ENCODE peak calls at places on chromosomes 4 and X, in eight cellular contexts. One of them, this sample, is unnamed.

GRCh38 chr4:41384992-41385391 is 128.3 kb downstream of the UCHL1 start:
- DNase-seq in T-helper 2 cell: no peak
- DNase-seq in immature natural killer cell: no peak
- DNase-seq in NCI-H2171 treated with DMSO at 0.1 percent for 48 hours: peak
- DNase-seq in stimulated activated CD4-positive, alpha-beta T cell treated with anti-CD3 and anti-CD28 coated beads, TNF-alpha, amount 100 ng/mL, for 24 hours: no peak
- DNase-seq in HuH-7.5: no peak
- DNase-seq in fibroblast of lung: no peak
- DNase-seq in occipital lobe: no peak
- DNase-seq in this sample: no peak

GRCh38 chr4:83917572-83917971 is 381.7 kb downstream of the GPAT3 start:
- DNase-seq in T-helper 2 cell: no peak
- DNase-seq in immature natural killer cell: no peak
- DNase-seq in NCI-H2171 treated with DMSO at 0.1 percent for 48 hours: peak
- DNase-seq in stimulated activated CD4-positive, alpha-beta T cell treated with anti-CD3 and anti-CD28 coated beads, TNF-alpha, amount 100 ng/mL, for 24 hours: no peak
- DNase-seq in HuH-7.5: no peak
- DNase-seq in fibroblast of lung: no peak
- DNase-seq in occipital lobe: no peak
- DNase-seq in this sample: peak

GRCh38 chrX:136781180-136781797 is 557 bp upstream of the ARHGEF6 start:
- DNase-seq in T-helper 2 cell: no peak
- DNase-seq in immature natural killer cell: no peak
- DNase-seq in NCI-H2171 treated with DMSO at 0.1 percent for 48 hours: no peak
- DNase-seq in stimulated activated CD4-positive, alpha-beta T cell treated with anti-CD3 and anti-CD28 coated beads, TNF-alpha, amount 100 ng/mL, for 24 hours: no peak
- DNase-seq in HuH-7.5: no peak
- DNase-seq in fibroblast of lung: peak
- DNase-seq in occipital lobe: no peak
- DNase-seq in this sample: no peak

GRCh38 chr4:132266374-132266773 is 882.7 kb upstream of the PCDH10 start:
- DNase-seq in T-helper 2 cell: no peak
- DNase-seq in immature natural killer cell: no peak
- DNase-seq in NCI-H2171 treated with DMSO at 0.1 percent for 48 hours: peak
- DNase-seq in stimulated activated CD4-positive, alpha-beta T cell treated with anti-CD3 and anti-CD28 coated beads, TNF-alpha, amount 100 ng/mL, for 24 hours: no peak
- DNase-seq in HuH-7.5: no peak
- DNase-seq in fibroblast of lung: no peak
- DNase-seq in occipital lobe: no peak
- DNase-seq in this sample: no peak

GRCh38 chrX:85963736-85964135 is 83.6 kb downstream of the CHM start:
- DNase-seq in T-helper 2 cell: no peak
- DNase-seq in immature natural killer cell: no peak
- DNase-seq in NCI-H2171 treated with DMSO at 0.1 percent for 48 hours: no peak
- DNase-seq in stimulated activated CD4-positive, alpha-beta T cell treated with anti-CD3 and anti-CD28 coated beads, TNF-alpha, amount 100 ng/mL, for 24 hours: no peak
- DNase-seq in HuH-7.5: no peak
- DNase-seq in fibroblast of lung: peak
- DNase-seq in occipital lobe: peak
- DNase-seq in this sample: peak

GRCh38 chr4:156705291-156705690 is 266.3 kb downstream of the PDGFC start:
- DNase-seq in T-helper 2 cell: no peak
- DNase-seq in immature natural killer cell: no peak
- DNase-seq in NCI-H2171 treated with DMSO at 0.1 percent for 48 hours: no peak
- DNase-seq in stimulated activated CD4-positive, alpha-beta T cell treated with anti-CD3 and anti-CD28 coated beads, TNF-alpha, amount 100 ng/mL, for 24 hours: no peak
- DNase-seq in HuH-7.5: no peak
- DNase-seq in fibroblast of lung: peak
- DNase-seq in occipital lobe: no peak
- DNase-seq in this sample: no peak

GRCh38 chr4:2936773-2937145 is 26.4 kb downstream of the NOP14 start:
- DNase-seq in T-helper 2 cell: peak
- DNase-seq in immature natural killer cell: peak
- DNase-seq in NCI-H2171 treated with DMSO at 0.1 percent for 48 hours: no peak
- DNase-seq in stimulated activated CD4-positive, alpha-beta T cell treated with anti-CD3 and anti-CD28 coated beads, TNF-alpha, amount 100 ng/mL, for 24 hours: peak
- DNase-seq in HuH-7.5: no peak
- DNase-seq in fibroblast of lung: peak
- DNase-seq in occipital lobe: peak
- DNase-seq in this sample: peak

GRCh38 chr4:101306764-101307615 is 40.3 kb downstream of the PPP3CA start:
- DNase-seq in T-helper 2 cell: no peak
- DNase-seq in immature natural killer cell: no peak
- DNase-seq in NCI-H2171 treated with DMSO at 0.1 percent for 48 hours: no peak
- DNase-seq in stimulated activated CD4-positive, alpha-beta T cell treated with anti-CD3 and anti-CD28 coated beads, TNF-alpha, amount 100 ng/mL, for 24 hours: no peak
- DNase-seq in HuH-7.5: no peak
- DNase-seq in fibroblast of lung: no peak
- DNase-seq in occipital lobe: no peak
- DNase-seq in this sample: no peak

GRCh38 chrX:40108084-40108958 is 10.6 kb upstream of the BCOR start:
- DNase-seq in T-helper 2 cell: no peak
- DNase-seq in immature natural killer cell: no peak
- DNase-seq in NCI-H2171 treated with DMSO at 0.1 percent for 48 hours: peak
- DNase-seq in stimulated activated CD4-positive, alpha-beta T cell treated with anti-CD3 and anti-CD28 coated beads, TNF-alpha, amount 100 ng/mL, for 24 hours: no peak
- DNase-seq in HuH-7.5: peak
- DNase-seq in fibroblast of lung: peak
- DNase-seq in occipital lobe: peak
- DNase-seq in this sample: peak

GRCh38 chrX:155718964-155719586 is 106.3 kb upstream of the TMLHE start:
- DNase-seq in T-helper 2 cell: no peak
- DNase-seq in immature natural killer cell: no peak
- DNase-seq in NCI-H2171 treated with DMSO at 0.1 percent for 48 hours: no peak
- DNase-seq in stimulated activated CD4-positive, alpha-beta T cell treated with anti-CD3 and anti-CD28 coated beads, TNF-alpha, amount 100 ng/mL, for 24 hours: no peak
- DNase-seq in HuH-7.5: no peak
- DNase-seq in fibroblast of lung: no peak
- DNase-seq in occipital lobe: no peak
- DNase-seq in this sample: no peak

GRCh38 chr4:89283226-89283974 is 24.2 kb downstream of the GPRIN3 start:
- DNase-seq in T-helper 2 cell: no peak
- DNase-seq in immature natural killer cell: peak
- DNase-seq in NCI-H2171 treated with DMSO at 0.1 percent for 48 hours: no peak
- DNase-seq in stimulated activated CD4-positive, alpha-beta T cell treated with anti-CD3 and anti-CD28 coated beads, TNF-alpha, amount 100 ng/mL, for 24 hours: no peak
- DNase-seq in HuH-7.5: no peak
- DNase-seq in fibroblast of lung: peak
- DNase-seq in occipital lobe: no peak
- DNase-seq in this sample: peak

GRCh38 chr4:48234575-48234974 is 35.1 kb downstream of the TEC start:
- DNase-seq in T-helper 2 cell: no peak
- DNase-seq in immature natural killer cell: no peak
- DNase-seq in NCI-H2171 treated with DMSO at 0.1 percent for 48 hours: no peak
- DNase-seq in stimulated activated CD4-positive, alpha-beta T cell treated with anti-CD3 and anti-CD28 coated beads, TNF-alpha, amount 100 ng/mL, for 24 hours: no peak
- DNase-seq in HuH-7.5: no peak
- DNase-seq in fibroblast of lung: no peak
- DNase-seq in occipital lobe: no peak
- DNase-seq in this sample: no peak

GRCh38 chr4:109078724-109079123 is 223.7 kb downstream of the COL25A1 start:
- DNase-seq in T-helper 2 cell: no peak
- DNase-seq in immature natural killer cell: no peak
- DNase-seq in NCI-H2171 treated with DMSO at 0.1 percent for 48 hours: no peak
- DNase-seq in stimulated activated CD4-positive, alpha-beta T cell treated with anti-CD3 and anti-CD28 coated beads, TNF-alpha, amount 100 ng/mL, for 24 hours: no peak
- DNase-seq in HuH-7.5: no peak
- DNase-seq in fibroblast of lung: peak
- DNase-seq in occipital lobe: no peak
- DNase-seq in this sample: no peak

GRCh38 chr4:127672111-127672510 is 39.4 kb downstream of the INTU start:
- DNase-seq in T-helper 2 cell: no peak
- DNase-seq in immature natural killer cell: no peak
- DNase-seq in NCI-H2171 treated with DMSO at 0.1 percent for 48 hours: no peak
- DNase-seq in stimulated activated CD4-positive, alpha-beta T cell treated with anti-CD3 and anti-CD28 coated beads, TNF-alpha, amount 100 ng/mL, for 24 hours: no peak
- DNase-seq in HuH-7.5: no peak
- DNase-seq in fibroblast of lung: no peak
- DNase-seq in occipital lobe: no peak
- DNase-seq in this sample: no peak

GRCh38 chr4:108031427-108032083 is 41.9 kb downstream of the HADH start:
- DNase-seq in T-helper 2 cell: no peak
- DNase-seq in immature natural killer cell: no peak
- DNase-seq in NCI-H2171 treated with DMSO at 0.1 percent for 48 hours: no peak
- DNase-seq in stimulated activated CD4-positive, alpha-beta T cell treated with anti-CD3 and anti-CD28 coated beads, TNF-alpha, amount 100 ng/mL, for 24 hours: peak
- DNase-seq in HuH-7.5: no peak
- DNase-seq in fibroblast of lung: no peak
- DNase-seq in occipital lobe: no peak
- DNase-seq in this sample: no peak

GRCh38 chr4:92111493-92111892 is 192.3 kb upstream of the GRID2 start:
- DNase-seq in T-helper 2 cell: no peak
- DNase-seq in immature natural killer cell: no peak
- DNase-seq in NCI-H2171 treated with DMSO at 0.1 percent for 48 hours: no peak
- DNase-seq in stimulated activated CD4-positive, alpha-beta T cell treated with anti-CD3 and anti-CD28 coated beads, TNF-alpha, amount 100 ng/mL, for 24 hours: no peak
- DNase-seq in HuH-7.5: no peak
- DNase-seq in fibroblast of lung: no peak
- DNase-seq in occipital lobe: no peak
- DNase-seq in this sample: no peak

GRCh38 chr4:158801066-158801465 is 32.2 kb downstream of the FNIP2 start:
- DNase-seq in T-helper 2 cell: no peak
- DNase-seq in immature natural killer cell: no peak
- DNase-seq in NCI-H2171 treated with DMSO at 0.1 percent for 48 hours: no peak
- DNase-seq in stimulated activated CD4-positive, alpha-beta T cell treated with anti-CD3 and anti-CD28 coated beads, TNF-alpha, amount 100 ng/mL, for 24 hours: no peak
- DNase-seq in HuH-7.5: no peak
- DNase-seq in fibroblast of lung: no peak
- DNase-seq in occipital lobe: no peak
- DNase-seq in this sample: peak

GRCh38 chr4:16192631-16193483 is 33.4 kb downstream of the TAPT1 start:
- DNase-seq in T-helper 2 cell: no peak
- DNase-seq in immature natural killer cell: no peak
- DNase-seq in NCI-H2171 treated with DMSO at 0.1 percent for 48 hours: no peak
- DNase-seq in stimulated activated CD4-positive, alpha-beta T cell treated with anti-CD3 and anti-CD28 coated beads, TNF-alpha, amount 100 ng/mL, for 24 hours: no peak
- DNase-seq in HuH-7.5: no peak
- DNase-seq in fibroblast of lung: peak
- DNase-seq in occipital lobe: no peak
- DNase-seq in this sample: no peak

GRCh38 chrX:8272846-8273245 is 101.8 kb upstream of the VCX2 start:
- DNase-seq in T-helper 2 cell: no peak
- DNase-seq in immature natural killer cell: no peak
- DNase-seq in NCI-H2171 treated with DMSO at 0.1 percent for 48 hours: peak
- DNase-seq in stimulated activated CD4-positive, alpha-beta T cell treated with anti-CD3 and anti-CD28 coated beads, TNF-alpha, amount 100 ng/mL, for 24 hours: no peak
- DNase-seq in HuH-7.5: no peak
- DNase-seq in fibroblast of lung: peak
- DNase-seq in occipital lobe: no peak
- DNase-seq in this sample: no peak

GRCh38 chr4:7988437-7988836 is 48.8 kb upstream of the AFAP1 start:
- DNase-seq in T-helper 2 cell: no peak
- DNase-seq in immature natural killer cell: no peak
- DNase-seq in NCI-H2171 treated with DMSO at 0.1 percent for 48 hours: no peak
- DNase-seq in stimulated activated CD4-positive, alpha-beta T cell treated with anti-CD3 and anti-CD28 coated beads, TNF-alpha, amount 100 ng/mL, for 24 hours: no peak
- DNase-seq in HuH-7.5: no peak
- DNase-seq in fibroblast of lung: peak
- DNase-seq in occipital lobe: no peak
- DNase-seq in this sample: no peak

GRCh38 chrX:70422886-70423336 is at the start of gene GDPD2:
- DNase-seq in T-helper 2 cell: no peak
- DNase-seq in immature natural killer cell: no peak
- DNase-seq in NCI-H2171 treated with DMSO at 0.1 percent for 48 hours: peak
- DNase-seq in stimulated activated CD4-positive, alpha-beta T cell treated with anti-CD3 and anti-CD28 coated beads, TNF-alpha, amount 100 ng/mL, for 24 hours: no peak
- DNase-seq in HuH-7.5: no peak
- DNase-seq in fibroblast of lung: peak
- DNase-seq in occipital lobe: no peak
- DNase-seq in this sample: peak

GRCh38 chr4:56244681-56245080 is 142.6 kb downstream of the AASDH start:
- DNase-seq in T-helper 2 cell: no peak
- DNase-seq in immature natural killer cell: no peak
- DNase-seq in NCI-H2171 treated with DMSO at 0.1 percent for 48 hours: no peak
- DNase-seq in stimulated activated CD4-positive, alpha-beta T cell treated with anti-CD3 and anti-CD28 coated beads, TNF-alpha, amount 100 ng/mL, for 24 hours: no peak
- DNase-seq in HuH-7.5: no peak
- DNase-seq in fibroblast of lung: no peak
- DNase-seq in occipital lobe: no peak
- DNase-seq in this sample: no peak

This sample was measured in hepatocyte.